ENCODE peak calls at places on chromosomes 3 and 15, in four cellular contexts. One of them, this sample, is unnamed.

GRCh38 chr3:188067932-188068331 is 86.0 kb upstream of the LPP start:
- DNase-seq in GM23248: peak; percentile 79
- DNase-seq in fibroblast of lung: peak; percentile 35
- DNase-seq in uterus: no peak
- DNase-seq in this sample: peak; percentile 45

GRCh38 chr3:174355505-174355904 is 503.6 kb upstream of the NAALADL2 start:
- DNase-seq in uterus: no peak
- DNase-seq in fibroblast of lung: peak; percentile 47
- DNase-seq in GM23248: peak; percentile 31
- DNase-seq in this sample: no peak

GRCh38 chr3:157938154-157938774 is 168.0 kb downstream of the SHOX2 start:
- DNase-seq in GM23248: peak; percentile 63
- DNase-seq in uterus: no peak
- DNase-seq in fibroblast of lung: peak; percentile 6
- DNase-seq in this sample: no peak

GRCh38 chr15:64574220-64574994 is 114.0 kb downstream of the ZNF609 start:
- DNase-seq in GM23248: peak; percentile 69
- DNase-seq in fibroblast of lung: peak; percentile 30
- DNase-seq in uterus: no peak
- DNase-seq in this sample: no peak

GRCh38 chr15:63991706-63992105 is 54.6 kb downstream of the DAPK2 start:
- DNase-seq in fibroblast of lung: no peak
- DNase-seq in uterus: no peak
- DNase-seq in GM23248: no peak
- DNase-seq in this sample: no peak

GRCh38 chr15:68621535-68621934 is 42.7 kb downstream of the CORO2B start:
- DNase-seq in uterus: no peak
- DNase-seq in GM23248: no peak
- DNase-seq in fibroblast of lung: no peak
- DNase-seq in this sample: no peak

GRCh38 chr15:34753236-34753894 is 1.4 kb downstream of the GJD2 start:
- DNase-seq in uterus: no peak
- DNase-seq in fibroblast of lung: peak; percentile 69
- DNase-seq in GM23248: peak; percentile 78
- DNase-seq in this sample: peak; percentile 47

GRCh38 chr15:92663250-92663951 is 7.8 kb upstream of the FAM174B start:
- DNase-seq in GM23248: no peak
- DNase-seq in fibroblast of lung: no peak
- DNase-seq in uterus: no peak
- DNase-seq in this sample: no peak

GRCh38 chr3:117837391-117837790 is 1127.8 kb downstream of the TUSC7 start:
- DNase-seq in uterus: no peak
- DNase-seq in GM23248: no peak
- DNase-seq in fibroblast of lung: no peak
- DNase-seq in this sample: no peak

GRCh38 chr15:99167640-99168039 is 62.8 kb downstream of the SYNM start:
- DNase-seq in GM23248: no peak
- DNase-seq in fibroblast of lung: no peak
- DNase-seq in uterus: no peak
- DNase-seq in this sample: no peak

GRCh38 chr3:30438121-30438520 is 168.3 kb upstream of the TGFBR2 start:
- DNase-seq in fibroblast of lung: no peak
- DNase-seq in GM23248: no peak
- DNase-seq in uterus: no peak
- DNase-seq in this sample: no peak

GRCh38 chr15:46892621-46893160 is 824.6 kb upstream of the SEMA6D start:
- DNase-seq in uterus: no peak
- DNase-seq in GM23248: no peak
- DNase-seq in fibroblast of lung: no peak
- DNase-seq in this sample: no peak

GRCh38 chr3:150327678-150328667 is 80.1 kb upstream of the TSC22D2 start:
- DNase-seq in fibroblast of lung: no peak
- DNase-seq in uterus: no peak
- DNase-seq in GM23248: no peak
- DNase-seq in this sample: no peak

GRCh38 chr3:185308126-185308754 is 54.4 kb upstream of the EHHADH start:
- DNase-seq in GM23248: peak; percentile 56
- DNase-seq in uterus: no peak
- DNase-seq in fibroblast of lung: peak; percentile 68
- DNase-seq in this sample: peak; percentile 56

GRCh38 chr3:129624347-129625070 is 18.0 kb upstream of the PLXND1 start:
- DNase-seq in fibroblast of lung: no peak
- DNase-seq in uterus: no peak
- DNase-seq in GM23248: peak; percentile 27
- DNase-seq in this sample: peak; percentile 60

GRCh38 chr15:96342611-96343528 is 12.4 kb downstream of the NR2F2 start:
- DNase-seq in fibroblast of lung: peak; percentile 64
- DNase-seq in uterus: peak; percentile 54
- DNase-seq in GM23248: no peak
- DNase-seq in this sample: peak; percentile 15

GRCh38 chr3:98612996-98613517 is 19.6 kb upstream of the CPOX start:
- DNase-seq in uterus: no peak
- DNase-seq in GM23248: no peak
- DNase-seq in fibroblast of lung: no peak
- DNase-seq in this sample: peak; percentile 21

GRCh38 chr3:45088543-45088942 is 57.6 kb downstream of the CDCP1 start:
- DNase-seq in GM23248: no peak
- DNase-seq in fibroblast of lung: no peak
- DNase-seq in uterus: no peak
- DNase-seq in this sample: no peak

GRCh38 chr3:45191924-45192417 is 34.1 kb downstream of the TMEM158 start:
- DNase-seq in GM23248: no peak
- DNase-seq in uterus: no peak
- DNase-seq in fibroblast of lung: no peak
- DNase-seq in this sample: no peak

GRCh38 chr3:11610044-11610671 is 33.6 kb downstream of the VGLL4 start:
- DNase-seq in fibroblast of lung: peak; percentile 47
- DNase-seq in GM23248: no peak
- DNase-seq in uterus: no peak
- DNase-seq in this sample: no peak

GRCh38 chr3:11609481-11609880 is 34.2 kb downstream of the VGLL4 start:
- DNase-seq in GM23248: no peak
- DNase-seq in uterus: no peak
- DNase-seq in fibroblast of lung: no peak
- DNase-seq in this sample: no peak

GRCh38 chr3:11612515-11613184 is 31.1 kb downstream of the VGLL4 start:
- DNase-seq in uterus: no peak
- DNase-seq in fibroblast of lung: no peak
- DNase-seq in GM23248: peak; percentile 34
- DNase-seq in this sample: no peak

GRCh38 chr3:11611271-11611893 is 32.3 kb downstream of the VGLL4 start:
- DNase-seq in fibroblast of lung: no peak
- DNase-seq in uterus: no peak
- DNase-seq in GM23248: no peak
- DNase-seq in this sample: no peak

GRCh38 chr3:11610700-11611099 is 33.0 kb downstream of the VGLL4 start:
- DNase-seq in uterus: no peak
- DNase-seq in fibroblast of lung: no peak
- DNase-seq in GM23248: no peak
- DNase-seq in this sample: no peak
- H3K4me3 ChIP-seq in uterus: no peak overlapping the region
- H3K4me3 ChIP-seq in fibroblast of lung: no peak overlapping the region
- H3K4me3 ChIP-seq in GM23248: no peak overlapping the region
- H3K4me3 ChIP-seq in this sample: no peak overlapping the region

GRCh38 chr3:4718179-4718736 is 225.1 kb downstream of the ITPR1 start:
- DNase-seq in fibroblast of lung: no peak
- DNase-seq in uterus: no peak
- DNase-seq in GM23248: no peak
- DNase-seq in this sample: no peak

GRCh38 chr3:4717363-4717740 is 224.2 kb downstream of the ITPR1 start:
- DNase-seq in GM23248: no peak
- DNase-seq in fibroblast of lung: no peak
- DNase-seq in uterus: no peak
- DNase-seq in this sample: no peak

GRCh38 chr3:4716731-4717362 is 223.7 kb downstream of the ITPR1 start:
- DNase-seq in uterus: peak; percentile 52
- DNase-seq in GM23248: peak; percentile 82
- DNase-seq in fibroblast of lung: no peak
- DNase-seq in this sample: no peak

GRCh38 chr3:4720316-4721075 is 227.3 kb downstream of the ITPR1 start:
- DNase-seq in uterus: peak; percentile 86
- DNase-seq in fibroblast of lung: peak; percentile 64
- DNase-seq in GM23248: peak; percentile 84
- DNase-seq in this sample: peak; percentile 92

GRCh38 chr3:4719011-4719649 is 226.0 kb downstream of the ITPR1 start:
- DNase-seq in uterus: no peak
- DNase-seq in GM23248: no peak
- DNase-seq in fibroblast of lung: no peak
- DNase-seq in this sample: no peak
- H3K4me1 ChIP-seq in uterus: peaks cover 19% of the 10 kb centered on the region
- H3K4me1 ChIP-seq in GM23248: peaks cover 49% of the 10 kb centered on the region
- H3K4me1 ChIP-seq in fibroblast of lung: peaks cover 27% of the 10 kb centered on the region
- H3K4me1 ChIP-seq in this sample: peaks cover 51% of the 10 kb centered on the region

GRCh38 chr15:38864122-38864521 is 299.5 kb upstream of the RASGRP1 start:
- DNase-seq in fibroblast of lung: no peak
- DNase-seq in GM23248: peak; percentile 30
- DNase-seq in uterus: no peak
- DNase-seq in this sample: no peak
- H3K4me3 ChIP-seq in fibroblast of lung: no peak overlapping the region
- H3K4me3 ChIP-seq in GM23248: no peak overlapping the region
- H3K4me3 ChIP-seq in uterus: no peak overlapping the region
- H3K4me3 ChIP-seq in this sample: no peak overlapping the region

DNA sequence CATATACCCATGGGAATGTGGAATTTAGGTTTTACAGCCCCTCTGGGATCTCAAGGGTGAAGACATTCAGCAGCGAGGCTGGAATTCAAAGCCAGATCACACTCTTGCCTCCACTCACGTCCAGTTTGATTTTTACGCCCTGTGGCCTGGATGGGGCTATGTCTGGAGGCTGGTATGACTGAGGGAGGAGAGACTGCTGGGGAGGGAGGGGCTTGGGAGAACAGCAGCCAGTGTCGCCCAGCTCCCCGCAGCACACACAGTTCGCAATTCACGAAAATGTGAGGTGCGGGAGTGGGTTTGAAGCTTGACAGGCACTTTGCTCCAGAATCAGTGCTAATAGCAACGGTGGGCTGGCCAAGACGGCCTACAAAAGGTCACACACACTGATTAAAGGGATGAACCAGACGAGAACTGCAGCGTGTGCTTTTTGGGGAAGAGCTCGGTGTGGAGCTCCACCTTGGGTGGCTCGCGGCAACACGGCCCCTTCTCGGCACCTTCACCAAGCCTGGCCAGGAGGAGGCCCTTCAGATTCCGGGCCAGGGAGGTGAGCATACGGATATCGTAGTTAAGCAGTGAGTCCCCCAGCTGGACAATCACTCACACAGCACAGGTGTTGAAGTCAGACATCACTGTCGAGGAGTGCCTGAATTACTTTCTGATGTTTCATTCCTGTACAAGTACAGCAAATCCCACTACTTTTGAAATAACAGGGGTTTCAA is 16.4 kb downstream of the EHD4 start:
- DNase-seq in uterus: no peak
- DNase-seq in fibroblast of lung: no peak
- DNase-seq in GM23248: no peak
- DNase-seq in this sample: no peak
- H3K4me1 ChIP-seq in uterus: no peaks in the 10 kb centered on the region
- H3K4me1 ChIP-seq in fibroblast of lung: no peaks in the 10 kb centered on the region
- H3K4me1 ChIP-seq in GM23248: peaks cover under 1% of the 10 kb centered on the region
- H3K4me1 ChIP-seq in this sample: peaks cover 7% of the 10 kb centered on the region

GRCh38 chr3:9725775-9726174 is 5.8 kb upstream of the BRPF1 start:
- DNase-seq in fibroblast of lung: no peak
- DNase-seq in uterus: peak; percentile 64
- DNase-seq in GM23248: no peak
- DNase-seq in this sample: no peak

GRCh38 chr3:9730747-9731205 is 759 bp upstream of the BRPF1 start:
- DNase-seq in GM23248: no peak
- DNase-seq in fibroblast of lung: no peak
- DNase-seq in uterus: no peak
- DNase-seq in this sample: no peak

GRCh38 chr3:9729419-9729818 is 2.1 kb upstream of the BRPF1 start:
- DNase-seq in fibroblast of lung: no peak
- DNase-seq in GM23248: no peak
- DNase-seq in uterus: no peak
- DNase-seq in this sample: no peak

GRCh38 chr3:9727743-9728142 is 3.8 kb upstream of the BRPF1 start:
- DNase-seq in fibroblast of lung: no peak
- DNase-seq in uterus: no peak
- DNase-seq in GM23248: no peak
- DNase-seq in this sample: no peak

GRCh38 chr3:9727041-9727595 is 4.4 kb upstream of the BRPF1 start:
- DNase-seq in uterus: no peak
- DNase-seq in fibroblast of lung: no peak
- DNase-seq in GM23248: peak; percentile 30
- DNase-seq in this sample: no peak
- H3K4me3 ChIP-seq in uterus: no peak overlapping the region
- H3K4me3 ChIP-seq in fibroblast of lung: no peak overlapping the region
- H3K4me3 ChIP-seq in GM23248: no peak overlapping the region
- H3K4me3 ChIP-seq in this sample: no peak overlapping the region

GRCh38 chr3:42120866-42121265 is 29.7 kb downstream of the TRAK1 start:
- DNase-seq in fibroblast of lung: no peak
- DNase-seq in uterus: no peak
- DNase-seq in GM23248: no peak
- DNase-seq in this sample: no peak
- H3K4me1 ChIP-seq in fibroblast of lung: peaks cover 16% of the 10 kb centered on the region
- H3K4me1 ChIP-seq in uterus: peaks cover 4% of the 10 kb centered on the region
- H3K4me1 ChIP-seq in GM23248: peaks cover 36% of the 10 kb centered on the region
- H3K4me1 ChIP-seq in this sample: peaks cover 5% of the 10 kb centered on the region

GRCh38 chr3:189204467-189204866 is 32.7 kb downstream of the TPRG1 start:
- DNase-seq in uterus: no peak
- DNase-seq in GM23248: peak; percentile 18
- DNase-seq in fibroblast of lung: no peak
- DNase-seq in this sample: no peak
- H3K4me3 ChIP-seq in uterus: no peak overlapping the region
- H3K4me3 ChIP-seq in GM23248: no peak overlapping the region
- H3K4me3 ChIP-seq in fibroblast of lung: no peak overlapping the region
- H3K4me3 ChIP-seq in this sample: no peak overlapping the region

GRCh38 chr15:66884661-66885237 is 180.7 kb upstream of the SMAD3 start:
- DNase-seq in uterus: no peak
- DNase-seq in GM23248: no peak
- DNase-seq in fibroblast of lung: no peak
- DNase-seq in this sample: no peak
- H3K4me1 ChIP-seq in uterus: peaks cover 4% of the 10 kb centered on the region
- H3K4me1 ChIP-seq in GM23248: peaks cover 54% of the 10 kb centered on the region
- H3K4me1 ChIP-seq in fibroblast of lung: peaks cover 27% of the 10 kb centered on the region
- H3K4me1 ChIP-seq in this sample: peaks cover 8% of the 10 kb centered on the region

GRCh38 chr3:123449986-123450474 is 1.1 kb upstream of the ADCY5 start:
- DNase-seq in GM23248: peak; percentile 28
- DNase-seq in fibroblast of lung: no peak
- DNase-seq in uterus: peak; percentile 53
- DNase-seq in this sample: no peak
- H3K4me3 ChIP-seq in GM23248: peak overlapping the region; percentile 72
- H3K4me3 ChIP-seq in fibroblast of lung: peak overlapping the region; percentile 56
- H3K4me3 ChIP-seq in uterus: peak overlapping the region; percentile 51
- H3K4me3 ChIP-seq in this sample: peak overlapping the region; percentile 49

DNA sequence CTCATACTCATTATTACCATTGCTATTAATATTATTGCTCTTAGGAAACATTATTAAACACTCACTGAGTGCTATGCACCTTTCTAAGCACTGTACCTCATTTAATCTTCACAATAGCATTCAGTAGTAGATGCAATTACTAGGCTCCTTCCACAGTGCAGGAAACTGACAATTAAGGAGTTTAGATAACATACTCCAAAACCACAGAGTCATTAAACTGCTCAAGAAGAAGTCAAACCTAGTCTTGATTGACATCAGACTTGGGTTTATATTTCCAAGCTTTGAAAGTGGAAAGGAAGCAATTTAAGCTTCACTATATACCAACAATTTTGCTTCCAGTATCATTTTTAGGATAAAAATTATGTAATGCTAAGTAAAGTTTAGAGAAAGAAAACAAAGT is 490.1 kb upstream of the ARRDC4 start:
- DNase-seq in uterus: no peak
- DNase-seq in fibroblast of lung: no peak
- DNase-seq in GM23248: no peak
- DNase-seq in this sample: no peak
- H3K4me1 ChIP-seq in uterus: no peaks in the 10 kb centered on the region
- H3K4me1 ChIP-seq in fibroblast of lung: no peaks in the 10 kb centered on the region
- H3K4me1 ChIP-seq in GM23248: no peaks in the 10 kb centered on the region
- H3K4me1 ChIP-seq in this sample: no peaks in the 10 kb centered on the region

This sample was measured in adrenal gland.